ENCODE peak calls at places on chromosomes 13 and 19, in six cellular contexts. X is mucosa of gallbladder, P is GM20000, D is aorta, S is NCI-H1092 treated with DMSO at 0.1 percent for 48 hours, M is T-helper 17 cell. E is an unnamed sample.

GRCh38 chr19:2309734-2310362 is 1.9 kb upstream of the LINGO3 start:
- DNase-seq in X (no peak), P (no peak), D (no peak), S (peak; percentile 77), M (no peak), E (no peak)

GRCh38 chr19:12924621-12925310 is 5.7 kb upstream of the SYCE2 start:
- DNase-seq in X (no peak), P (no peak), D (no peak), S (no peak), M (no peak), E (no peak)

GRCh38 chr19:35247526-35248309 is 1.1 kb upstream of the LSR start:
- DNase-seq in X (peak; percentile 87), P (peak; percentile 85), D (no peak), S (no peak), M (peak; percentile 39), E (peak; percentile 84)

GRCh38 chr19:30086916-30087315 is 144.9 kb downstream of the URI1 start:
- DNase-seq in X (no peak), P (no peak), D (no peak), S (no peak), M (no peak), E (no peak)

GRCh38 chr13:48890386-48890785 is 85.3 kb upstream of the FNDC3A start:
- DNase-seq in X (no peak), P (no peak), D (no peak), S (no peak), M (no peak), E (no peak)

GRCh38 chr13:59203855-59204254 is 959.9 kb downstream of the DIAPH3 start:
- DNase-seq in X (no peak), P (no peak), D (no peak), S (no peak), M (no peak), E (no peak)

GRCh38 chr19:1663854-1664253 is 11.4 kb upstream of the TCF3 start:
- DNase-seq in X (no peak), P (peak; percentile 74), D (no peak), S (no peak), M (no peak), E (peak; percentile 69)

GRCh38 chr19:29671393-29672076 is 6.3 kb downstream of the PLEKHF1 start:
- DNase-seq in X (peak; percentile 58), P (peak; percentile 81), D (peak; percentile 61), S (peak; percentile 1), M (peak; percentile 63), E (peak; percentile 84)

GRCh38 chr19:29804493-29804892 is 7.3 kb upstream of the CCNE1 start:
- DNase-seq in X (no peak), P (peak; percentile 67), D (no peak), S (no peak), M (no peak), E (peak; percentile 74)

GRCh38 chr13:21673592-21674270 is 2.9 kb downstream of the FGF9 start:
- DNase-seq in X (peak; percentile 34), P (peak; percentile 87), D (no peak), S (peak; percentile 78), M (peak; percentile 29), E (peak; percentile 84)

E was measured in GM13977.